ENCODE peak calls at places on chromosome 19, in five cellular contexts. T is tibial nerve, Y is gastrocnemius medialis, C is uterus, W is Peyer's patch. E is an unnamed sample. For H3K4me1 and H3K27me3, the result is how much of the 10 kb centered on the place peaks cover.

GRCh38 chr19:54463531-54464043 is at the start of gene LENG9:
- DNase-seq in T (peak), C (peak), Y (peak), W (peak), E (peak)

GRCh38 chr19:38248421-38248820 is 7.8 kb downstream of the PPP1R14A start:
- DNase-seq in C (no peak), Y (no peak), W (peak), T (no peak), E (no peak)

GRCh38 chr19:1901940-1902404 is 3.2 kb upstream of the ADAT3 start:
- DNase-seq in T (peak), C (no peak), Y (peak), W (no peak), E (no peak)

GRCh38 chr19:6226012-6226411 is 53.8 kb downstream of the MLLT1 start:
- DNase-seq in T (no peak), W (no peak), C (no peak), Y (no peak), E (no peak)

GRCh38 chr19:35986664-35987570 is 8.1 kb upstream of the SDHAF1 start:
- DNase-seq in W (peak), T (no peak), Y (no peak), C (no peak), E (no peak)

GRCh38 chr19:32624410-32624809 is 43.4 kb downstream of the PDCD5 start:
- DNase-seq in C (no peak), T (no peak), W (no peak), Y (no peak), E (no peak)

GRCh38 chr19:17180997-17181702 is 34.0 kb upstream of the USE1 start:
- DNase-seq in C (no peak), T (no peak), W (no peak), Y (no peak), E (no peak)

GRCh38 chr19:1408300-1409203 is 1.2 kb downstream of the DAZAP1 start:
- DNase-seq in T (no peak), Y (no peak), W (peak), C (peak), E (no peak)

GRCh38 chr19:53908106-53908932 is 759 bp upstream of the CACNG7 start:
- DNase-seq in C (peak), Y (no peak), W (no peak), T (no peak), E (no peak)

GRCh38 chr19:5498817-5499535 is 43.8 kb downstream of the ZNRF4 start:
- DNase-seq in C (no peak), Y (no peak), W (no peak), T (no peak), E (no peak)

GRCh38 chr19:34960103-34960805 is 3.8 kb downstream of the ZNF792 start:
- DNase-seq in Y (no peak), C (no peak), W (no peak), T (no peak), E (no peak)

GRCh38 chr19:42563352-42564210 is 31.1 kb downstream of the CEACAM8 start:
- DNase-seq in C (no peak), Y (no peak), T (peak), W (peak), E (no peak)

GRCh38 chr19:20558571-20558970 is 7.0 kb downstream of the ZNF737 start:
- DNase-seq in Y (no peak), T (no peak), W (no peak), C (no peak), E (no peak)

GRCh38 chr19:41306394-41306793 is 3.6 kb upstream of the CCDC97 start:
- DNase-seq in C (no peak), Y (no peak), W (no peak), T (no peak), E (no peak)

GRCh38 chr19:41303941-41304340 is 6.0 kb upstream of the CCDC97 start:
- DNase-seq in C (no peak), W (no peak), T (no peak), Y (no peak), E (no peak)

GRCh38 chr19:41302624-41303351 is 7.2 kb upstream of the CCDC97 start:
- DNase-seq in T (no peak), W (peak), Y (no peak), C (no peak), E (no peak)

GRCh38 chr19:41305923-41306322 is 4.0 kb upstream of the CCDC97 start:
- DNase-seq in T (no peak), Y (no peak), W (no peak), C (no peak), E (no peak)

GRCh38 chr19:41304706-41305483 is 5.1 kb upstream of the CCDC97 start:
- DNase-seq in C (no peak), Y (no peak), T (no peak), W (no peak), E (no peak)
- H3K4me1 ChIP-seq in C (under half), Y (under half), T (under half), W (under half), E (under half)

DNA sequence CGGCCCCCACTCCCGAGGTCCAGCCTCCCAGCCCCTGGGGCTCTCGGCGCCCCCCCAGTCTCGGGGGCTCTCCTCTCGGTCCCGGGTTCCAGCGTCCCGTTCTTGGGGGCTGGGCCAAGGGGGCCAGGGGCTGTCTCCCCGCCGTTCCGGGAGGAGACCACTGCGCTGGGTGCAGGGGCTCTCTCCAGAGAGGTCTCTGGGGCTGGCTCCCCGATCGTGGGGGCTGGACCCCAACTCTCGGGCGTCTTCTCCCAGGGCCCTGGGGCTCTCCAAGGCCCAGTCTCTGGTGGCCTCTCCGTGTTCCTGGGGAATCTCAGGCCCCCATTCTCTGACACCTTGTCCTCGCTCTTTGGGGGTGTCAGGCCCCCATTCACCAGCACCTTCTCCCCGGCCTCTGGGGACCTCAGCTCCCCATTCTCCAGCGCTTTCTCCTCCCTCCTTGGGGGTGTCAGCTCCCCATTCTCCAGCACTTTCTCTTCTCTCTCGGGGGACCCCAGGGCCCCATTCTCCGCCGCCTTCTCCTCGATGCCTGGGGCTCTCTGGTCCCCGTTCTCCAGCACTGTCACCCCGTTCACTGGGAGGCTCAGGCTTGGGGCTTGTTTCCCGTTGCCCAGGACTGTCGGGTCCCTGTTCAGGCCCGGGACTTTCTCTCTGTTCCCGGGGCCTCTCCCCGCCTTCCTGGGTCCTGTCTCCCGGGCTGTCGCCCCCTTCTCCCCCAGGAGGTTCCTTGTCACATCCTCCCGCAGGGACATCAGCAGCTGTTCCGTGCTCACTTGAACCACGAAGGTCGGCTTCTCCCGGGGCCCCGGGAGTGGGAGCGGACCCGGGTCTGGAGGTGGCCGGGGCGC is 13.7 kb downstream of the LMTK3 start:
- DNase-seq in T (no peak), W (no peak), Y (no peak), C (no peak), E (no peak)
- H3K27me3 ChIP-seq in T (under half), W (under half), Y (under half), C (under half), E (half or more)

GRCh38 chr19:12969292-12969988 is at the start of gene DAND5:
- DNase-seq in Y (no peak), T (no peak), C (no peak), W (no peak), E (no peak)

GRCh38 chr19:12967907-12968306 is 1.5 kb upstream of the DAND5 start:
- DNase-seq in Y (no peak), W (no peak), C (no peak), T (no peak), E (no peak)

GRCh38 chr19:12970070-12970820 is 869 bp downstream of the DAND5 start:
- DNase-seq in Y (no peak), T (no peak), C (no peak), W (no peak), E (no peak)

GRCh38 chr19:12965812-12966135 is 3.6 kb upstream of the DAND5 start:
- DNase-seq in C (no peak), T (no peak), W (no peak), Y (no peak), E (no peak)

GRCh38 chr19:12965017-12965811 is 4.2 kb upstream of the DAND5 start:
- DNase-seq in W (peak), C (peak), Y (no peak), T (peak), E (no peak)
- TF ChIP-seq POLR2A in W (no peak), C (no peak), Y (no peak), T (no peak), E (no peak)

DNA sequence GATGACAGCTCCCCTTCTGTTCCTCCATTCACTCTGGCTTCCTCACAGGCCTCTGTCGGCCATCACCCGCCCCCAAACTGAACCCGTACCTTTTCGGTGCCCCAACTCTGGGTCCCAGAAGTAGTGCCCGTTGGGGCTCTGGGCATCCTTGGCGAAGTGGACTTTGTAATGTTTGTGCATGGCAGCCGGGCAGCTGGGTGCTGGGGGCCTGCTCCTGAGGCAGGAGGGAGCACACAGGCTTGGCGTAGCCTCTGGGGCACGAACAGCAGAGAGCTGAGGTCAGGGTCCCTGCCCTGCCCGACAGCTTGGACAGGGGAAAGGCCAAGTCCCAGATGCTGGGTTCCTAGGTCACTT is 834 bp downstream of the NKPD1 start:
- DNase-seq in T (no peak), W (no peak), Y (no peak), C (no peak), E (no peak)
- H3K4me1 ChIP-seq in T (under half), W (under half), Y (under half), C (under half), E (half or more)

GRCh38 chr19:46198756-46199155 is 30.8 kb upstream of the IGFL1 start:
- DNase-seq in W (no peak), T (no peak), Y (no peak), C (no peak), E (no peak)
- H3K27me3 ChIP-seq in W (under half), T (under half), Y (under half), C (under half), E (under half)

DNA sequence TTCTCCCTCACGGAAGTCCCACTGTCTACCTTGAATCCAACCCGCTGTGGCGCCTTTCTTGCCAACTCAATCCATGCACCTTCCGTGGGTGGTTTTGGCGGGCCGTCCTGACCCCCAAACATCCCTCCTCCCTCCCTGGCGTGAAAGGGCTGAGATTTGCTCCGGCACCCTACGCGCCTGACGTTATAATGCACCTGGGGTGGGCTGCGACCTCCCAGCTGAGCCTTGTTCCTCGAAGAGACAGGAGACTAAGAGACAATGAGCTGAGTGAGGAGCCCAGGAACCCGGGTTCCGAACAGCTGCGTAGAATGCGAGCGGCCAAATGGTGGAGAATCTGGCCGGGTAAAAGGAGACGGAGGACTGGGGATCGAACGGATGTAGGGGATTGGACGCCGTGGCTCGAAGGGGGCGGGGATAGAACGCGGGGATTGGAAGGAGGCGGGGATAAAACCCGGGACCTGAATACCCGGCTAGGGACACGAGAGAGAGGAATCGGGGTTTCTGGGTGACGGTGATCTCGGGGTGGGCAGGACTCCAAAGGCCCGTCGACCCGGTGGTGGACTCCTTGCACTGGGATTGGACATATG is at the start of gene CPT1C:
- DNase-seq in C (peak), Y (peak), T (peak), W (peak), E (no peak)
- TF ChIP-seq POLR2A in C (peak), Y (no peak), T (peak), W (no peak), E (no peak)

GRCh38 chr19:48395499-48395898 is 2.0 kb downstream of the GRIN2D start:
- DNase-seq in W (no peak), Y (no peak), C (no peak), T (no peak), E (no peak)
- H3K4me1 ChIP-seq in W (under half), Y (under half), C (under half), T (under half), E (under half)

GRCh38 chr19:51294977-51295375 is 16.5 kb upstream of the IGLON5 start:
- DNase-seq in C (no peak), W (no peak), Y (no peak), T (no peak), E (no peak)
- H3K27me3 ChIP-seq in C (under half), W (under half), Y (under half), T (under half), E (under half)

GRCh38 chr19:18386543-18387251 is 739 bp downstream of the GDF15 start:
- DNase-seq in W (no peak), Y (no peak), C (no peak), T (peak), E (no peak)
- TF ChIP-seq POLR2A in W (no peak), Y (no peak), C (no peak), T (no peak), E (no peak)

E was measured in esophagus squamous epithelium.